ENCODE peak calls at places on chromosome 4, in seven cellular contexts. One of them, this sample, is unnamed.

GRCh38 chr4:36399762-36400353 is 118.4 kb downstream of the DTHD1 start:
- DNase-seq in esophagus squamous epithelium: no peak
- DNase-seq in tibial artery: no peak
- DNase-seq in ovary: no peak
- DNase-seq in lung: no peak
- DNase-seq in AG04449: no peak
- DNase-seq in endodermal cell: peak; percentile 52
- DNase-seq in this sample: no peak

GRCh38 chr4:158053801-158054200 is 119.0 kb downstream of the GASK1B start:
- DNase-seq in esophagus squamous epithelium: no peak
- DNase-seq in tibial artery: no peak
- DNase-seq in ovary: no peak
- DNase-seq in lung: no peak
- DNase-seq in AG04449: no peak
- DNase-seq in endodermal cell: no peak
- DNase-seq in this sample: no peak

GRCh38 chr4:26206339-26206738 is 114.5 kb upstream of the RBPJ start:
- DNase-seq in esophagus squamous epithelium: no peak
- DNase-seq in tibial artery: peak; percentile 68
- DNase-seq in ovary: no peak
- DNase-seq in lung: no peak
- DNase-seq in AG04449: peak; percentile 65
- DNase-seq in endodermal cell: no peak
- DNase-seq in this sample: no peak

GRCh38 chr4:151674804-151675290 is 86.0 kb downstream of the GATB start:
- DNase-seq in esophagus squamous epithelium: no peak
- DNase-seq in tibial artery: no peak
- DNase-seq in ovary: peak; percentile 70
- DNase-seq in lung: peak; percentile 42
- DNase-seq in AG04449: no peak
- DNase-seq in endodermal cell: peak; percentile 88
- DNase-seq in this sample: no peak

GRCh38 chr4:104964387-104965175 is 182.1 kb upstream of the TET2 start:
- DNase-seq in esophagus squamous epithelium: no peak
- DNase-seq in tibial artery: peak; percentile 35
- DNase-seq in ovary: no peak
- DNase-seq in lung: no peak
- DNase-seq in AG04449: no peak
- DNase-seq in endodermal cell: no peak
- DNase-seq in this sample: no peak

GRCh38 chr4:112931001-112931400 is 118.5 kb upstream of the ANK2 start:
- DNase-seq in esophagus squamous epithelium: no peak
- DNase-seq in tibial artery: no peak
- DNase-seq in ovary: no peak
- DNase-seq in lung: no peak
- DNase-seq in AG04449: no peak
- DNase-seq in endodermal cell: no peak
- DNase-seq in this sample: no peak

GRCh38 chr4:7043521-7044414 is 596 bp downstream of the TADA2B start:
- DNase-seq in esophagus squamous epithelium: no peak
- DNase-seq in tibial artery: no peak
- DNase-seq in ovary: peak; percentile 70
- DNase-seq in lung: peak; percentile 45
- DNase-seq in AG04449: no peak
- DNase-seq in endodermal cell: peak; percentile 81
- DNase-seq in this sample: no peak

GRCh38 chr4:1490011-1490905 is 84.0 kb upstream of the NKX1-1 start:
- DNase-seq in esophagus squamous epithelium: no peak
- DNase-seq in tibial artery: no peak
- DNase-seq in ovary: no peak
- DNase-seq in lung: no peak
- DNase-seq in AG04449: no peak
- DNase-seq in endodermal cell: peak; percentile 31
- DNase-seq in this sample: no peak

GRCh38 chr4:160372390-160372789 is 1269.5 kb downstream of the RAPGEF2 start:
- DNase-seq in esophagus squamous epithelium: no peak
- DNase-seq in tibial artery: no peak
- DNase-seq in ovary: no peak
- DNase-seq in lung: no peak
- DNase-seq in AG04449: no peak
- DNase-seq in endodermal cell: no peak
- DNase-seq in this sample: no peak

GRCh38 chr4:95537181-95537580 is 11.6 kb downstream of the UNC5C start:
- DNase-seq in esophagus squamous epithelium: no peak
- DNase-seq in tibial artery: no peak
- DNase-seq in ovary: no peak
- DNase-seq in lung: no peak
- DNase-seq in AG04449: no peak
- DNase-seq in endodermal cell: no peak
- DNase-seq in this sample: no peak

GRCh38 chr4:94757192-94758140 is at the start of gene BMPR1B:
- DNase-seq in esophagus squamous epithelium: no peak
- DNase-seq in tibial artery: no peak
- DNase-seq in ovary: peak; percentile 70
- DNase-seq in lung: no peak
- DNase-seq in AG04449: no peak
- DNase-seq in endodermal cell: peak; percentile 67
- DNase-seq in this sample: no peak

GRCh38 chr4:88743696-88744095 is 46.1 kb upstream of the NAP1L5 start:
- DNase-seq in esophagus squamous epithelium: no peak
- DNase-seq in tibial artery: no peak
- DNase-seq in ovary: no peak
- DNase-seq in lung: no peak
- DNase-seq in AG04449: peak; percentile 84
- DNase-seq in endodermal cell: no peak
- DNase-seq in this sample: no peak

GRCh38 chr4:64330143-64330542 is 79.1 kb downstream of the TECRL start:
- DNase-seq in esophagus squamous epithelium: no peak
- DNase-seq in tibial artery: no peak
- DNase-seq in ovary: no peak
- DNase-seq in lung: no peak
- DNase-seq in AG04449: no peak
- DNase-seq in endodermal cell: no peak
- DNase-seq in this sample: no peak
- TF ChIP-seq CTCF in esophagus squamous epithelium: no peak
- TF ChIP-seq CTCF in tibial artery: no peak
- TF ChIP-seq CTCF in ovary: no peak
- TF ChIP-seq CTCF in lung: no peak
- TF ChIP-seq CTCF in AG04449: no peak
- TF ChIP-seq CTCF in endodermal cell: peak; percentile 66
- TF ChIP-seq CTCF in this sample: no peak

DNA sequence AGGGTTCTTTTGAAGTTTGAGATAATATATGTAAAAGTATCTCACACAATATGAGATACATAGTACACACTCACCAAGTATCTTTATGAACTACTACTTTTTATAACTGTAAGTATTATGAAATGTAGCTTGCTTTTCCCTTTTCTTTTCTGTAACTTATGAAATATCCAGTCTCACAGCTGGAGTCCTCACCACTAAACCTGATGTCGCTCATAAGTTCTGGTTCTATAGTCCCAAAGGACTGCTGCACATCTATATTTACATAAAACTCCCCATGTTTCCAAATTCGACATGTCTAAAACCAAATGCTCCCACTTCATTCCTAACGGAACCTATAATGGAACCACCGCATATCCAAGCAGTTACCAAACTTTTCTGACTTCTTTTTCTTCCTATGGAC is 186.5 kb upstream of the SLC7A11 start:
- DNase-seq in esophagus squamous epithelium: no peak
- DNase-seq in tibial artery: no peak
- DNase-seq in ovary: no peak
- DNase-seq in lung: no peak
- DNase-seq in AG04449: no peak
- DNase-seq in endodermal cell: no peak
- DNase-seq in this sample: no peak
- H3K4me3 ChIP-seq in esophagus squamous epithelium: no peak overlapping the region
- H3K4me3 ChIP-seq in tibial artery: no peak overlapping the region
- H3K4me3 ChIP-seq in ovary: no peak overlapping the region
- H3K4me3 ChIP-seq in lung: no peak overlapping the region
- H3K4me3 ChIP-seq in AG04449: no peak overlapping the region
- H3K4me3 ChIP-seq in endodermal cell: no peak overlapping the region
- H3K4me3 ChIP-seq in this sample: no peak overlapping the region

DNA sequence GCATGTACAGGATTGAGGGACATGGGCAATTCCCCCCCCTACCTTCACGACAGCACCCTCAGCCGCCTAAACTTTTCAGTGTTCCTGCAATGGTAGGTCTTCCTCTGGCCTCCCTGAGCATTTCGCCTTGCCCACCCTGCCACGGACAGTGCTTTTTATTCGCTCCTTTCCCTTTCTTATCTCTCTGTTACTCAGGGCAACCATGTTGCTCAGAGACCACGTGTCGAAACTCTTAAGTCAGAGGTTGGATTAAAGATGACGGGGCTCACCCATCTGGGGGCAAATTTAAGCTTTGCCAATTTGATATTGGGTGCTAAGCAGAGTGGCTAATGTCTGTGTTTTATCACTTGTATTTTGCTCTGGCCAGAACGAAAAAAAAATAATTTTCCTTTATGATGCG is 20.4 kb downstream of the TENM3 start:
- DNase-seq in esophagus squamous epithelium: no peak
- DNase-seq in tibial artery: no peak
- DNase-seq in ovary: no peak
- DNase-seq in lung: no peak
- DNase-seq in AG04449: no peak
- DNase-seq in endodermal cell: no peak
- DNase-seq in this sample: no peak
- TF ChIP-seq CTCF in esophagus squamous epithelium: no peak
- TF ChIP-seq CTCF in tibial artery: no peak
- TF ChIP-seq CTCF in ovary: no peak
- TF ChIP-seq CTCF in lung: no peak
- TF ChIP-seq CTCF in AG04449: no peak
- TF ChIP-seq CTCF in endodermal cell: no peak
- TF ChIP-seq CTCF in this sample: no peak

GRCh38 chr4:171588764-171589163 is 224.4 kb upstream of the GALNTL6 start:
- DNase-seq in esophagus squamous epithelium: no peak
- DNase-seq in tibial artery: no peak
- DNase-seq in ovary: no peak
- DNase-seq in lung: no peak
- DNase-seq in AG04449: no peak
- DNase-seq in endodermal cell: no peak
- DNase-seq in this sample: no peak
- H3K4me3 ChIP-seq in esophagus squamous epithelium: no peak overlapping the region
- H3K4me3 ChIP-seq in tibial artery: no peak overlapping the region
- H3K4me3 ChIP-seq in ovary: no peak overlapping the region
- H3K4me3 ChIP-seq in lung: no peak overlapping the region
- H3K4me3 ChIP-seq in AG04449: no peak overlapping the region
- H3K4me3 ChIP-seq in endodermal cell: no peak overlapping the region
- H3K4me3 ChIP-seq in this sample: no peak overlapping the region

GRCh38 chr4:184120549-184121127 is 97.0 kb downstream of the ENPP6 start:
- DNase-seq in esophagus squamous epithelium: no peak
- DNase-seq in tibial artery: no peak
- DNase-seq in ovary: no peak
- DNase-seq in lung: no peak
- DNase-seq in AG04449: no peak
- DNase-seq in endodermal cell: no peak
- DNase-seq in this sample: no peak
- TF ChIP-seq CTCF in esophagus squamous epithelium: no peak
- TF ChIP-seq CTCF in tibial artery: no peak
- TF ChIP-seq CTCF in ovary: no peak
- TF ChIP-seq CTCF in lung: no peak
- TF ChIP-seq CTCF in AG04449: no peak
- TF ChIP-seq CTCF in endodermal cell: no peak
- TF ChIP-seq CTCF in this sample: no peak

GRCh38 chr4:167838686-167839085 is 253.7 kb upstream of the ANXA10 start:
- DNase-seq in esophagus squamous epithelium: no peak
- DNase-seq in tibial artery: no peak
- DNase-seq in ovary: no peak
- DNase-seq in lung: no peak
- DNase-seq in AG04449: no peak
- DNase-seq in endodermal cell: no peak
- DNase-seq in this sample: no peak
- H3K4me3 ChIP-seq in esophagus squamous epithelium: no peak overlapping the region
- H3K4me3 ChIP-seq in tibial artery: no peak overlapping the region
- H3K4me3 ChIP-seq in ovary: no peak overlapping the region
- H3K4me3 ChIP-seq in lung: no peak overlapping the region
- H3K4me3 ChIP-seq in AG04449: no peak overlapping the region
- H3K4me3 ChIP-seq in endodermal cell: no peak overlapping the region
- H3K4me3 ChIP-seq in this sample: no peak overlapping the region

GRCh38 chr4:129353490-129353889 is 257.5 kb downstream of the C4orf33 start:
- DNase-seq in esophagus squamous epithelium: no peak
- DNase-seq in tibial artery: no peak
- DNase-seq in ovary: no peak
- DNase-seq in lung: no peak
- DNase-seq in AG04449: no peak
- DNase-seq in endodermal cell: no peak
- DNase-seq in this sample: no peak
- TF ChIP-seq CTCF in esophagus squamous epithelium: no peak
- TF ChIP-seq CTCF in tibial artery: no peak
- TF ChIP-seq CTCF in ovary: no peak
- TF ChIP-seq CTCF in lung: no peak
- TF ChIP-seq CTCF in AG04449: no peak
- TF ChIP-seq CTCF in endodermal cell: no peak
- TF ChIP-seq CTCF in this sample: no peak